ENCODE peak calls at places on chromosome 14, in five cellular contexts. One of them, this sample, is unnamed.

GRCh38 chr14:53975444-53975843 is 18.8 kb upstream of the BMP4 start:
- DNase-seq in GM12878: no peak
- DNase-seq in HepG2: peak; percentile 50
- DNase-seq in HEK293T: no peak
- DNase-seq in K562: no peak
- DNase-seq in this sample: no peak

GRCh38 chr14:52974406-52974805 is 23.6 kb upstream of the FERMT2 start:
- DNase-seq in HepG2: no peak
- DNase-seq in GM12878: no peak
- DNase-seq in K562: no peak
- DNase-seq in HEK293T: no peak
- DNase-seq in this sample: no peak

GRCh38 chr14:93078830-93079229 is 36.9 kb downstream of the ITPK1 start:
- DNase-seq in GM12878: no peak
- DNase-seq in HEK293T: no peak
- DNase-seq in HepG2: no peak
- DNase-seq in K562: no peak
- DNase-seq in this sample: no peak

GRCh38 chr14:99259327-99259726 is 12.7 kb downstream of the BCL11B start:
- DNase-seq in HepG2: no peak
- DNase-seq in K562: no peak
- DNase-seq in HEK293T: no peak
- DNase-seq in GM12878: no peak
- DNase-seq in this sample: no peak

GRCh38 chr14:92907316-92907911 is 15.5 kb upstream of the CHGA start:
- DNase-seq in HepG2: no peak
- DNase-seq in GM12878: no peak
- DNase-seq in K562: no peak
- DNase-seq in HEK293T: no peak
- DNase-seq in this sample: no peak

GRCh38 chr14:99523661-99524050 is 42.4 kb downstream of the CCNK start:
- DNase-seq in K562: no peak
- DNase-seq in HEK293T: no peak
- DNase-seq in GM12878: no peak
- DNase-seq in HepG2: no peak
- DNase-seq in this sample: no peak

GRCh38 chr14:73235531-73236155 is 1.7 kb upstream of the PAPLN start:
- DNase-seq in HepG2: no peak
- DNase-seq in K562: no peak
- DNase-seq in HEK293T: no peak
- DNase-seq in GM12878: no peak
- DNase-seq in this sample: no peak

GRCh38 chr14:30243805-30244204 is 315.2 kb upstream of the G2E3 start:
- DNase-seq in K562: no peak
- DNase-seq in HEK293T: no peak
- DNase-seq in HepG2: no peak
- DNase-seq in GM12878: no peak
- DNase-seq in this sample: no peak

GRCh38 chr14:74599201-74599809 is 12.7 kb downstream of the LTBP2 start:
- DNase-seq in K562: no peak
- DNase-seq in HepG2: no peak
- DNase-seq in HEK293T: no peak
- DNase-seq in GM12878: no peak
- DNase-seq in this sample: no peak

GRCh38 chr14:91065266-91065665 is 4.8 kb upstream of the RPS6KA5 start:
- DNase-seq in HepG2: no peak
- DNase-seq in HEK293T: no peak
- DNase-seq in K562: no peak
- DNase-seq in GM12878: no peak
- DNase-seq in this sample: no peak

GRCh38 chr14:90300649-90301048 is 31.1 kb downstream of the NRDE2 start:
- DNase-seq in HepG2: no peak
- DNase-seq in HEK293T: no peak
- DNase-seq in K562: no peak
- DNase-seq in GM12878: no peak
- DNase-seq in this sample: no peak

GRCh38 chr14:99163446-99163845 is 108.6 kb downstream of the BCL11B start:
- DNase-seq in K562: no peak
- DNase-seq in HepG2: no peak
- DNase-seq in HEK293T: no peak
- DNase-seq in GM12878: no peak
- DNase-seq in this sample: no peak

GRCh38 chr14:91111443-91111842 is 2.4 kb upstream of the DGLUCY start:
- DNase-seq in HepG2: no peak
- DNase-seq in K562: no peak
- DNase-seq in HEK293T: no peak
- DNase-seq in GM12878: no peak
- DNase-seq in this sample: no peak

GRCh38 chr14:44896275-44897040 is 65.3 kb downstream of the KLHL28 start:
- DNase-seq in GM12878: no peak
- DNase-seq in K562: no peak
- DNase-seq in HepG2: peak; percentile 33
- DNase-seq in HEK293T: no peak
- DNase-seq in this sample: no peak

GRCh38 chr14:29805415-29806123 is 122.1 kb downstream of the PRKD1 start:
- DNase-seq in HepG2: no peak
- DNase-seq in GM12878: no peak
- DNase-seq in K562: peak; percentile 4
- DNase-seq in HEK293T: peak; percentile 31
- DNase-seq in this sample: no peak

GRCh38 chr14:106436310-106436905 is 910.0 kb downstream of the TMEM121 start:
- DNase-seq in HEK293T: peak; percentile 13
- DNase-seq in K562: peak; percentile 17
- DNase-seq in GM12878: no peak
- DNase-seq in HepG2: no peak
- DNase-seq in this sample: no peak

GRCh38 chr14:48304729-48305128 is 629.3 kb upstream of the MDGA2 start:
- DNase-seq in GM12878: no peak
- DNase-seq in HEK293T: no peak
- DNase-seq in HepG2: no peak
- DNase-seq in K562: no peak
- DNase-seq in this sample: no peak

GRCh38 chr14:71358209-71358931 is 451.1 kb downstream of the PCNX1 start:
- DNase-seq in HepG2: no peak
- DNase-seq in GM12878: peak; percentile 56
- DNase-seq in HEK293T: no peak
- DNase-seq in K562: no peak
- DNase-seq in this sample: no peak

GRCh38 chr14:23209651-23210423 is 26.4 kb upstream of the SLC7A8 start:
- DNase-seq in HepG2: no peak
- DNase-seq in HEK293T: no peak
- DNase-seq in K562: no peak
- DNase-seq in GM12878: no peak
- DNase-seq in this sample: no peak

GRCh38 chr14:93788307-93788556 is at the start of gene PRIMA1:
- DNase-seq in HepG2: no peak
- DNase-seq in K562: no peak
- DNase-seq in HEK293T: no peak
- DNase-seq in GM12878: no peak
- DNase-seq in this sample: no peak

GRCh38 chr14:72651081-72651480 is 242.8 kb downstream of the DPF3 start:
- DNase-seq in GM12878: no peak
- DNase-seq in HepG2: no peak
- DNase-seq in HEK293T: no peak
- DNase-seq in K562: no peak
- DNase-seq in this sample: peak; percentile 51

GRCh38 chr14:92486881-92487280 is 26.7 kb upstream of the RIN3 start:
- DNase-seq in K562: no peak
- DNase-seq in HEK293T: no peak
- DNase-seq in HepG2: no peak
- DNase-seq in GM12878: no peak
- DNase-seq in this sample: no peak

GRCh38 chr14:99865408-99865807 is 72.2 kb downstream of the EML1 start:
- DNase-seq in K562: no peak
- DNase-seq in HEK293T: no peak
- DNase-seq in HepG2: no peak
- DNase-seq in GM12878: no peak
- DNase-seq in this sample: no peak

GRCh38 chr14:23071975-23072539 is 14.7 kb upstream of the CDH24 start:
- DNase-seq in HEK293T: peak; percentile 31
- DNase-seq in GM12878: no peak
- DNase-seq in HepG2: no peak
- DNase-seq in K562: no peak
- DNase-seq in this sample: no peak

GRCh38 chr14:77151245-77151644 is 9.7 kb upstream of the ZDHHC22 start:
- DNase-seq in HEK293T: peak; percentile 66
- DNase-seq in K562: peak; percentile 31
- DNase-seq in GM12878: no peak
- DNase-seq in HepG2: no peak
- DNase-seq in this sample: peak; percentile 70

GRCh38 chr14:74582910-74583581 is 29.0 kb downstream of the LTBP2 start:
- DNase-seq in HepG2: no peak
- DNase-seq in GM12878: no peak
- DNase-seq in HEK293T: no peak
- DNase-seq in K562: no peak
- DNase-seq in this sample: no peak

GRCh38 chr14:55414551-55414950 is 2.9 kb upstream of the ATG14 start:
- DNase-seq in GM12878: no peak
- DNase-seq in HEK293T: no peak
- DNase-seq in K562: no peak
- DNase-seq in HepG2: no peak
- DNase-seq in this sample: no peak

GRCh38 chr14:45246633-45247173 is 6.3 kb downstream of the MIS18BP1 start:
- DNase-seq in HEK293T: no peak
- DNase-seq in HepG2: no peak
- DNase-seq in K562: no peak
- DNase-seq in GM12878: no peak
- DNase-seq in this sample: no peak

DNA sequence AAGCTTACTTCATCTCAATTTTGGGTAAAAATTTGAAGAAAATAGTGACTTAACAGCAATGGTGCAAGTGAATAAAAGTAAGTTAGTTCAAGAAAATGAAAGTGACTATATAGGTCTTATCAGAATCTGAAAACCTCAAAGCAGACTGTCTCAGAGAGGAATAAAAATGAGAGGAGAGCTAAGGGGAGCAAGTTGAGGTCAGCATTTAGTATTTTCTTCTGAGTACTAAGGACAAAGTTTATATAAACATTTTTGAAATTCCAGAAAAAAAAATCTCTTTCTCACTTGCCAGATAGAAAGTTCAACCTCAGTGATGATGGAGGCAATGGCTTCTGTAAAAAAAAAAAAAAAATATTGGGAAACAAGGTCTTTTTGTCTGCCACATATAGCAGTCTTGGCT is 414.1 kb downstream of the NPAS3 start:
- DNase-seq in GM12878: no peak
- DNase-seq in K562: no peak
- DNase-seq in HEK293T: no peak
- DNase-seq in HepG2: no peak
- DNase-seq in this sample: no peak
- TF ChIP-seq FOXM1 in GM12878: no peak
- TF ChIP-seq FOXM1 in K562: no peak
- TF ChIP-seq FOXM1 in HEK293T: no peak
- TF ChIP-seq FOXM1 in HepG2: no peak
- TF ChIP-seq FOXM1 in this sample: no peak

DNA sequence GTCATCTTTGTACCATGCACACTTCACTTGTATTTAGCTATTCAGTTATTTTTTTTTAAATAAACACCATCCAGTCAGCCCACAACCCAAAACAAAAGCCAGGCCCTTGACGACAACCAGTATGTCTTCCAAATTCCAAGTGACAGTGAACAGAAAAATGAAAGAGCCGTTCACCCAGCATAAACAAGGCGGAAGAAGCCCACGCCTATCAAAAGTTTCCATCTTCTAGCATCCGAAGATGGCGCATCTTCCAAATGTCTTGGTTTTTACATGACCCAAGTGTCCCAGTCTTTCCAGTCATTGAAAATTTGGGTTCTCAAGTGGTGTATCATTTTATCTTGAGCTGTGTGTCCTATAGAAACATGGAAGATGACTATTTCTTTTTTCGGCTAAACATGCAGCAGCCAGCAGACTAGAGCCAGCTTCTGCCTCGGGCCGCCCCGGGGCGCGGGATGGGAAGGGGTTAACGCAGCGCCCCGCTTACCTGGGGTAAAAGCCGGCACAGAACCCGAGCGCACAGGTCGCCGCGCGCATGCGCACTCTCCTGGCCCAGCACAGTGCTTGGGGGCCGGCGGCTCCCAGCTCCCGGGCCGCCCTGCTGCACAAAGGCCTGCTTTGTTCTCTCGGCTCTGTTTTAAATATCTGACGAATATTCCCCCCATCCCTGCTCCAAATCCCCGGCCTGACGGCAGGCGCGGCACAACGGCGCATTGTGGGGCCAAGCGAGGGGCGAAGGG is 164.8 kb downstream of the ZFP36L1 start:
- DNase-seq in HepG2: no peak
- DNase-seq in K562: no peak
- DNase-seq in GM12878: no peak
- DNase-seq in HEK293T: no peak
- DNase-seq in this sample: no peak
- TF ChIP-seq FOXM1 in HepG2: no peak
- TF ChIP-seq FOXM1 in K562: no peak
- TF ChIP-seq FOXM1 in GM12878: no peak
- TF ChIP-seq FOXM1 in HEK293T: no peak
- TF ChIP-seq FOXM1 in this sample: no peak

DNA sequence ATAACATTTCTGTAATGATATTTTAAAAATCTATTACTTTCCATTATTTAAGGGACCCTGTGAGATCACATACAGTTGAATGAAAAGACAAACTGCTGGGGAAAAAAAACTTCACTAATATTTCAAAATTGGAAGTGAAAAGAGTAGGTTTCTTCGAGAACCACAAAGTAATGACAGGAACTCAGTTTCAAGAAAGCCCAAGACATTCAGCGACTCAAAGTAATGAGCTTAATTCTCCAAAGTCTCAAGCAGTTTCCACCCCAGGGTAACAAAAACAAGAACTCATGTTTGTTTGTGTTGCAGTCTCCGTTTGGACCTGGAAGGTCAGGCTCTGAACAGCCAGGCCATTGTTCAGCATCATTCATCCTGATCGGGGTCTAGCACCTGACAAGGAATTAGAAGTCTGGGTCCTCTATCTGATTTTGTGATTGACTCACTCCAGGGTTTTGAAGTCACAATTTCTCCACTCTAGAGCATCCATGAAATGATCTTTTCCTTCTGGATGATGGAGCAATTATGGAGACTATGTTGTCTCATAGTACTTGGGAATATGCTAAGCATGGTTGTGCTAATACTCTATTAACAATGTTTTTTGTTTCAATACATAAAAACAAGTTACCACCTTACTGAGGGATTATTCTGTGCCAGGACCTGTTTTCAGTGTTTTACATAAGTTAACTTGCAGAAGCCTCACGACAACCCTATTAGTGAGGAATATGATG is 126.9 kb downstream of the SLC25A21 start:
- DNase-seq in HEK293T: no peak
- DNase-seq in K562: no peak
- DNase-seq in GM12878: no peak
- DNase-seq in HepG2: no peak
- DNase-seq in this sample: no peak
- TF ChIP-seq FOXM1 in HEK293T: no peak
- TF ChIP-seq FOXM1 in K562: no peak
- TF ChIP-seq FOXM1 in GM12878: no peak
- TF ChIP-seq FOXM1 in HepG2: no peak
- TF ChIP-seq FOXM1 in this sample: no peak

DNA sequence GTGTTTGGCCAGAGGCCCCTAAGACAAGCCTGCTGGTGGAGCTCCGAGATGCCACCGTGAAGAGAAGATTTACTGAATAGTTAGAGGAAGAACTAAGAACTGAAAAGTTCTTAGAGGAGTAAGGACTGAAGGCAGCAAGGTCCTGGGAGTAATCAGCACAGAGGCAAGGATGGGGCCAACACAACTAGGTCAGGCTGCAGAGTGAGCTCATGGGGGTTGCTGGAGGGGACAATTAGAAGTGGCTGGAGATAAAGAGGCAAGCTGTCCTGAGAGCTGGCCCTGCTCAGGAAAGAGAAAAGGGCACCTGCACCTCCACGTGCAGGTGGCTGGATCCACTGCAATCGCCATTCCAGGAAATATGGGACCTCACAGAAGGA is 52.7 kb downstream of the NFKBIA start:
- DNase-seq in K562: no peak
- DNase-seq in GM12878: no peak
- DNase-seq in HEK293T: no peak
- DNase-seq in HepG2: no peak
- DNase-seq in this sample: no peak
- TF ChIP-seq FOXM1 in K562: no peak
- TF ChIP-seq FOXM1 in GM12878: no peak
- TF ChIP-seq FOXM1 in HEK293T: no peak
- TF ChIP-seq FOXM1 in HepG2: no peak
- TF ChIP-seq FOXM1 in this sample: no peak

This sample was measured in SK-N-SH.